ENCODE peak calls at places on chromosomes 3 and 15, in four cellular contexts. R is mesenchymal stem cell, G is H9, V is IMR-90. X is an unnamed sample.

GRCh38 chr15:61794276-61794675 is 266.0 kb downstream of the VPS13C start:
- DNase-seq in R (peak), G (no peak), V (no peak), X (no peak)

GRCh38 chr3:133574260-133574881 is 885 bp downstream of the CDV3 start:
- DNase-seq in R (peak), G (peak), V (peak), X (peak)

GRCh38 chr15:92610101-92610520 is 45.5 kb downstream of the FAM174B start:
- DNase-seq in R (no peak), G (no peak), V (no peak), X (no peak)

GRCh38 chr15:25783607-25784131 is 79.5 kb downstream of the ATP10A start:
- DNase-seq in R (no peak), G (peak), V (peak), X (no peak)

GRCh38 chr3:108662141-108662738 is 72.7 kb downstream of the DZIP3 start:
- DNase-seq in R (peak), G (no peak), V (peak), X (peak)

GRCh38 chr3:9079674-9080073 is 116.4 kb upstream of the RAD18 start:
- DNase-seq in R (no peak), G (no peak), V (no peak), X (no peak)

GRCh38 chr3:11161666-11162065 is 7.4 kb downstream of the HRH1 start:
- DNase-seq in R (no peak), G (peak), V (no peak), X (no peak)

GRCh38 chr3:148911597-148911996 is 46.5 kb downstream of the CPA3 start:
- DNase-seq in R (no peak), G (no peak), V (no peak), X (no peak)

GRCh38 chr3:158679547-158680000 is 7.1 kb upstream of the LXN start:
- DNase-seq in R (peak), G (no peak), V (peak), X (no peak)

GRCh38 chr3:149902498-149903139 is 68.1 kb downstream of the PFN2 start:
- DNase-seq in R (no peak), G (no peak), V (no peak), X (no peak)

GRCh38 chr3:126527455-126528211 is 3.7 kb downstream of the CHST13 start:
- DNase-seq in R (no peak), G (no peak), V (no peak), X (no peak)
- H4K8ac ChIP-seq in R (no peak), G (no peak), V (no peak), X (no peak)

DNA sequence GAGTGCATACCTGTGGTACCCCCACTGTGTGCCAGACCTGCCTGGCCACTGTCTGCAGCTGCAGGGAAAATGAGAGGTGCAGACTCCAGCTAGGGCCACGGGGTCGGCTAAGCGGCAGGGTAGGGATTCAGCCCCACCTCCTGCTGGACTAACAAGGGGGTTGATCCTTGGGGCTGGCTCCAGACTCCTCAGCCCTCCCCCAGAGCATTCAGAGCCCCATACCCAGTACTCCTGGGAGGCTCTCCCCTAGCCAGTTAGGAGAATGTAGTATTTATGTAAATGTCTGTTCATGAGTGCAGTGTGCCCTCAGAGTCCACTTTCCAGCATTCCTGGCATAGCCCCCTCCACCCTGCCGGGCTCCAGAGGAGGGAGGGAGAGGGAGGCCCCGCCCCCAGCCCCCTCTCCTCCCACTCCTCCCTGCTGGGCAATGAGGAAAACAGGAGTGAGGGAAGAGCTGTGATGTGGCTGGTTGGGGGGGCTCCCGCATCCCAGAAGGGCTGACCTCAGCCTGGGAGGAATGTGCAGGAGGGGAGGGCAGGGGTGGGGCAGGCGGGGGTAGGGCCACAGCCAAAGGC is 4.5 kb upstream of the SEMA3B start:
- DNase-seq in R (peak), G (peak), V (peak), X (peak)
- H4K8ac ChIP-seq in R (peak), G (no peak), V (peak), X (peak)

GRCh38 chr3:13572926-13573623 is 24.1 kb downstream of the FBLN2 start:
- DNase-seq in R (no peak), G (no peak), V (no peak), X (no peak)

GRCh38 chr3:13574083-13574797 is 25.3 kb downstream of the FBLN2 start:
- DNase-seq in R (no peak), G (no peak), V (no peak), X (no peak)

GRCh38 chr3:13577181-13578121 is 28.5 kb downstream of the FBLN2 start:
- DNase-seq in R (no peak), G (no peak), V (no peak), X (peak)

GRCh38 chr3:13574798-13575451 is 26.0 kb downstream of the FBLN2 start:
- DNase-seq in R (peak), G (no peak), V (peak), X (peak)

DNA sequence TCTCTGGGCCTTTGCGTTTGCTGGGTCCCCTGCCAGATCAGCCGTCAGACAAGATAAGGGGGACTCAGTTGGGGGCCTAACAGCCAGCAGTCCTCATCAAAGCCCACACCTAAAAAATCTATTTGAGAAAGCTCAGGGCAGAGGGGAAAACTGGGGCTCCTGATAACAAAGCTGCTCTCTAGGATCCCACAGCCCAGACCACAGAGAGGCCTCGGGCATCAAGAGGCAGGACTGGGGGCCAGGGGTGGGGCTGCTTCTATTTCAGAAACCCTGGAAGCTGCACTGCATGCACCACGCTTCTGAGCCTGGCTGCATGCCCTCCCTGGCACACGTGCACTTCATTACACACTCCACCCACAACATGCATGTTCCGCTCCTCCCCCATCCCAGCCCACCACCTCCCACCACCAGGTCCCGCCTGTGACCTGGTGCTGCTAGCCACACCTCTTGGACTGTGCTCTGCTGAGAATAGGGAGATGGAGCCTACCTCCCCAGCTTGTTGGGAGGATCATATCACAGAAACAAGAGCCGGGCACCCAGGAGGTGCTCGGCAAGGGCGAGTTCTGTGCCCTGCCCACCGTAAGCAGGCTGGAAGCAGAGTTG is 26.6 kb downstream of the FBLN2 start:
- DNase-seq in R (no peak), G (no peak), V (no peak), X (no peak)
- H4K8ac ChIP-seq in R (no peak), G (no peak), V (no peak), X (no peak)

GRCh38 chr3:132382267-132382666 is 35.0 kb upstream of the DNAJC13 start:
- DNase-seq in R (no peak), G (peak), V (no peak), X (no peak)

GRCh38 chr3:132382688-132383194 is 34.6 kb upstream of the DNAJC13 start:
- DNase-seq in R (no peak), G (peak), V (no peak), X (no peak)

GRCh38 chr3:132378048-132378762 is 39.1 kb upstream of the DNAJC13 start:
- DNase-seq in R (no peak), G (no peak), V (no peak), X (no peak)

GRCh38 chr3:132378846-132379245 is 38.5 kb upstream of the DNAJC13 start:
- DNase-seq in R (no peak), G (no peak), V (no peak), X (no peak)

GRCh38 chr3:132380979-132381944 is 36.0 kb upstream of the DNAJC13 start:
- DNase-seq in R (no peak), G (peak), V (no peak), X (no peak)
- H4K8ac ChIP-seq in R (peak), G (no peak), V (no peak), X (no peak)

DNA sequence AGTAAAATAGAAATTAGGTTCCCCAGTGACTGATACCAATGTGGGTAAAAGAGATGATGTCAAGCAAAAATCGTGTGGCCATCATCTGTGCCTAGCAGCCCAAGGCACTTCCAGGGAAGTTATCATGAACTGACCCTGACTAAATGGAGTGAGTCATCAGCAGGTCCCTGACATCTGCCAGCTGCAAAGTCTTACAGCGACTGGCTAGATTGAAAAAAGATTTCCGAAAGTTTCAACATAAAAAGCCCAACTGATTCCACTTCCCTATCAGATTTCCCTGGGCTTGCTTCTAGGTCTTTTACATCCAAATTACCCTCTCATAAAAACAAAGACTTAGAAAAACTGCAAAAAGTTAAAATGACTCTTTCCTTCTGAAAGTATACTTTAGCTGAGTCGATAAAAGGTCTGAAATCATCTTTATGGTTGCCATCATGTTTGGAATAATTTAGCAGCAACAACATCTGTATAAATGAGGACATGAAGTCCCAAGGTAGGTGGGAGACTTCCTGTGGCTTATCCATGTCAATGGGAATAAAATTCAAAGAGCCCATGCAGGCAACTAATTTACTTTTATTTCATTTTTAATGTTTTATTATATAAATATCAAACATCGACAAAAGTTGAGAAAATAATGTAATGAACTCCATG is 342.8 kb downstream of the ERC2 start:
- DNase-seq in R (peak), G (no peak), V (peak), X (peak)
- H4K8ac ChIP-seq in R (no peak), G (no peak), V (no peak), X (no peak)

X was measured in trophoblast cell.